ENCODE peak calls at places on chromosomes 3 and 15, in four cellular contexts. N is NCI-H1417; R is activated CD8-positive, alpha-beta T cell treated with anti-CD3 and anti-CD28 coated beads for 36 hours; H is hypothalamus. B is an unnamed sample.

GRCh38 chr3:36944012-36944640 is 728 bp downstream of the TRANK1 start:
- DNase-seq in N (peak; percentile 84), R (peak; percentile 52), H (peak; percentile 13), B (peak; percentile 59)

GRCh38 chr15:91652610-91653207 is 200.8 kb upstream of the SLCO3A1 start:
- DNase-seq in N (peak; percentile 58), H (no peak), R (no peak), B (no peak)

GRCh38 chr15:25846377-25846776 is 16.8 kb downstream of the ATP10A start:
- DNase-seq in H (no peak), R (peak; percentile 79), N (no peak), B (no peak)

GRCh38 chr3:100665230-100665629 is 44.1 kb upstream of the TFG start:
- DNase-seq in R (peak; percentile 76), N (no peak), H (no peak), B (no peak)

GRCh38 chr3:25479727-25480010 is 51.6 kb downstream of the RARB start:
- DNase-seq in H (no peak), N (no peak), R (no peak), B (no peak)

GRCh38 chr3:14767245-14767593 is 51.5 kb upstream of the FGD5 start:
- DNase-seq in H (no peak), R (no peak), N (no peak), B (no peak)

GRCh38 chr3:125322166-125322565 is 53.0 kb downstream of the ZNF148 start:
- DNase-seq in H (no peak), R (no peak), N (no peak), B (no peak)

GRCh38 chr3:132222868-132223538 is 94.2 kb upstream of the ACP3 start:
- DNase-seq in H (no peak), R (no peak), N (peak; percentile 69), B (peak; percentile 3)

GRCh38 chr3:94082412-94082937 is 19.6 kb downstream of the NSUN3 start:
- DNase-seq in R (no peak), H (no peak), N (peak; percentile 88), B (no peak)

GRCh38 chr3:11964553-11964952 is 39.6 kb upstream of the SYN2 start:
- DNase-seq in R (no peak), H (no peak), N (no peak), B (no peak)

GRCh38 chr3:180871901-180872300 is 40.6 kb upstream of the FXR1 start:
- DNase-seq in R (no peak), N (no peak), H (no peak), B (no peak)

GRCh38 chr3:51340311-51340829 is 44.7 kb upstream of the MANF start:
- DNase-seq in H (no peak), R (no peak), N (no peak), B (peak; percentile 3)

GRCh38 chr15:73750951-73751350 is 2.2 kb downstream of the INSYN1 start:
- DNase-seq in R (no peak), N (no peak), H (no peak), B (no peak)

GRCh38 chr15:56468271-56468912 is 3.5 kb upstream of the MNS1 start:
- DNase-seq in N (peak; percentile 71), H (no peak), R (peak; percentile 12), B (no peak)

GRCh38 chr3:192082733-192083660 is 622.0 kb downstream of the PYDC2 start:
- DNase-seq in R (no peak), H (no peak), N (no peak), B (no peak)

GRCh38 chr15:57559875-57560274 is 31.8 kb upstream of the MYZAP start:
- DNase-seq in N (peak; percentile 75), R (peak; percentile 81), H (peak; percentile 52), B (peak; percentile 7)

GRCh38 chr3:10226293-10226692 is 22.0 kb upstream of the TATDN2 start:
- DNase-seq in N (no peak), R (no peak), H (no peak), B (no peak)

GRCh38 chr15:70466305-70466704 is 297.1 kb downstream of the UACA start:
- DNase-seq in H (no peak), N (peak; percentile 46), R (no peak), B (no peak)

GRCh38 chr15:56148099-56148498 is 95.6 kb downstream of the RFX7 start:
- DNase-seq in H (no peak), R (no peak), N (no peak), B (no peak)

GRCh38 chr15:45704329-45705249 is 69.8 kb downstream of the SQOR start:
- DNase-seq in N (no peak), R (peak; percentile 17), H (no peak), B (no peak)

GRCh38 chr15:48798319-48798718 is 12.6 kb downstream of the CEP152 start:
- DNase-seq in N (peak; percentile 94), R (no peak), H (no peak), B (no peak)

GRCh38 chr15:57323806-57324589 is 52.3 kb upstream of the CGNL1 start:
- DNase-seq in R (peak; percentile 36), H (no peak), N (peak; percentile 71), B (no peak)

GRCh38 chr15:79292011-79292410 is 9.5 kb downstream of the ANKRD34C start:
- DNase-seq in N (no peak), H (no peak), R (no peak), B (no peak)

GRCh38 chr15:70605606-70606410 is 157.6 kb downstream of the UACA start:
- DNase-seq in R (no peak), H (peak; percentile 25), N (no peak), B (peak; percentile 54)

GRCh38 chr15:60155661-60156060 is 151.6 kb downstream of the FOXB1 start:
- DNase-seq in H (no peak), R (no peak), N (no peak), B (no peak)

GRCh38 chr3:113193298-113193697 is 18.1 kb upstream of the BOC start:
- DNase-seq in H (no peak), N (no peak), R (no peak), B (no peak)

GRCh38 chr15:62931650-62932049 is 110.9 kb upstream of the TPM1 start:
- DNase-seq in N (no peak), H (no peak), R (no peak), B (no peak)

GRCh38 chr15:60407406-60407805 is 9.6 kb upstream of the ANXA2 start:
- DNase-seq in R (no peak), N (no peak), H (no peak), B (no peak)

GRCh38 chr3:10173095-10173925 is 8.6 kb downstream of the IRAK2 start:
- DNase-seq in N (no peak), H (no peak), R (no peak), B (no peak)

GRCh38 chr3:74106882-74107281 is 482.1 kb upstream of the PDZRN3 start:
- DNase-seq in N (no peak), R (no peak), H (no peak), B (no peak)

GRCh38 chr3:116740293-116740692 is 30.7 kb downstream of the TUSC7 start:
- DNase-seq in N (no peak), R (no peak), H (no peak), B (no peak)

GRCh38 chr3:63135362-63135761 is 142.7 kb upstream of the SYNPR start:
- DNase-seq in N (peak; percentile 1), R (no peak), H (no peak), B (no peak)

GRCh38 chr3:182597621-182598041 is 195.7 kb upstream of the ATP11B start:
- DNase-seq in R (no peak), H (no peak), N (no peak), B (no peak)

GRCh38 chr3:25427155-25428002 is 684 bp upstream of the RARB start:
- DNase-seq in R (no peak), N (peak; percentile 14), H (no peak), B (no peak)

GRCh38 chr3:189292667-189293478 is 121.1 kb downstream of the TPRG1 start:
- DNase-seq in N (no peak), H (no peak), R (no peak), B (no peak)

GRCh38 chr3:45277636-45278035 is 51.5 kb upstream of the TMEM158 start:
- DNase-seq in R (no peak), N (no peak), H (no peak), B (no peak)

GRCh38 chr3:76871655-76872054 is 168.2 kb upstream of the ROBO2 start:
- DNase-seq in R (no peak), H (no peak), N (peak; percentile 16), B (no peak)

GRCh38 chr3:173398111-173398479 is 551 bp downstream of the NLGN1 start:
- DNase-seq in N (no peak), H (no peak), R (no peak), B (no peak)